ENCODE peak calls at places on chromosomes 7 and 10, in eight cellular contexts. X is endothelial cell; W is T-helper 2 cell; P is activated T-cell treated with anti-CD3 and anti-CD28 coated beads for 1 hour; V is naive thymus-derived CD8-positive, alpha-beta T cell; D is HEK293T; J is stimulated activated CD4-positive, alpha-beta T cell treated with anti-CD3 and anti-CD28 coated beads, Interleukin-4, amount 100 ng/mL, for 1 hour; A is HS-5. L is an unnamed sample.

GRCh38 chr10:60990663-60991062 is 46.7 kb upstream of the RHOBTB1 start:
- DNase-seq in X (no peak), W (no peak), P (no peak), V (no peak), D (no peak), J (no peak), A (no peak), L (no peak)

GRCh38 chr7:112874909-112875308 is 84.7 kb upstream of the TMEM168 start:
- DNase-seq in X (no peak), W (no peak), P (no peak), V (no peak), D (no peak), J (no peak), A (no peak), L (no peak)

GRCh38 chr7:27185013-27185707 is at the start of gene HOXA11:
- DNase-seq in X (no peak), W (no peak), P (no peak), V (no peak), D (peak; percentile 74), J (no peak), A (no peak), L (no peak)

GRCh38 chr10:114322344-114322743 is 82.0 kb downstream of the AFAP1L2 start:
- DNase-seq in X (no peak), W (no peak), P (no peak), V (no peak), D (no peak), J (no peak), A (no peak), L (no peak)

GRCh38 chr7:92740134-92740533 is 96.2 kb downstream of the CDK6 start:
- DNase-seq in X (no peak), W (no peak), P (no peak), V (no peak), D (no peak), J (no peak), A (no peak), L (no peak)

GRCh38 chr7:8236781-8237407 is 25.1 kb downstream of the ICA1 start:
- DNase-seq in X (no peak), W (no peak), P (no peak), V (no peak), D (no peak), J (no peak), A (no peak), L (no peak)

GRCh38 chr7:155534691-155535090 is 11.7 kb downstream of the CNPY1 start:
- DNase-seq in X (no peak), W (no peak), P (no peak), V (no peak), D (no peak), J (no peak), A (no peak), L (no peak)

GRCh38 chr7:151736403-151736909 is 140.5 kb downstream of the PRKAG2 start:
- DNase-seq in X (peak; percentile 28), W (no peak), P (no peak), V (no peak), D (peak; percentile 89), J (no peak), A (peak; percentile 80), L (peak; percentile 65)

GRCh38 chr10:131690805-131691239 is 210.0 kb upstream of the PPP2R2D start:
- DNase-seq in X (no peak), W (no peak), P (no peak), V (no peak), D (no peak), J (no peak), A (no peak), L (no peak)

GRCh38 chr7:41107938-41108448 is 594.9 kb downstream of the INHBA start:
- DNase-seq in X (no peak), W (no peak), P (no peak), V (no peak), D (no peak), J (no peak), A (peak; percentile 33), L (no peak)

GRCh38 chr10:125161570-125162139 is 1.3 kb upstream of the CTBP2 start:
- DNase-seq in X (peak; percentile 37), W (no peak), P (no peak), V (no peak), D (peak; percentile 39), J (no peak), A (no peak), L (no peak)

GRCh38 chr10:73517166-73517888 is 21.5 kb upstream of the PPP3CB start:
- DNase-seq in X (no peak), W (no peak), P (no peak), V (no peak), D (no peak), J (no peak), A (no peak), L (no peak)

GRCh38 chr10:48608279-48608681 is 3.4 kb upstream of the ARHGAP22 start:
- DNase-seq in X (peak; percentile 47), W (no peak), P (peak; percentile 6), V (peak; percentile 3), D (peak; percentile 74), J (peak; percentile 9), A (no peak), L (peak; percentile 90)

GRCh38 chr10:32795598-32796183 is 162.3 kb downstream of the ITGB1 start:
- DNase-seq in X (no peak), W (no peak), P (no peak), V (peak; percentile 1), D (peak; percentile 11), J (no peak), A (no peak), L (peak; percentile 65)

GRCh38 chr10:102813734-102814455 is 23.3 kb downstream of the CYP17A1 start:
- DNase-seq in X (no peak), W (no peak), P (no peak), V (no peak), D (no peak), J (no peak), A (no peak), L (no peak)

GRCh38 chr10:49243139-49243538 is 54.9 kb upstream of the TMEM273 start:
- DNase-seq in X (no peak), W (no peak), P (no peak), V (no peak), D (no peak), J (no peak), A (no peak), L (no peak)

GRCh38 chr10:969473-970150 is 18.6 kb upstream of the GTPBP4 start:
- DNase-seq in X (no peak), W (no peak), P (no peak), V (no peak), D (peak; percentile 40), J (no peak), A (no peak), L (no peak)

GRCh38 chr7:128912281-128912680 is 1.8 kb upstream of the KCP start:
- DNase-seq in X (no peak), W (no peak), P (no peak), V (no peak), D (no peak), J (no peak), A (no peak), L (no peak)

GRCh38 chr10:71316786-71317160 is 2.3 kb upstream of the SLC29A3 start:
- DNase-seq in X (no peak), W (no peak), P (no peak), V (no peak), D (no peak), J (no peak), A (no peak), L (no peak)

GRCh38 chr10:118332948-118333710 is 9.0 kb downstream of the FAM204A start:
- DNase-seq in X (no peak), W (no peak), P (no peak), V (no peak), D (no peak), J (no peak), A (no peak), L (no peak)

GRCh38 chr10:15745748-15746147 is 26.0 kb upstream of the ITGA8 start:
- DNase-seq in X (no peak), W (no peak), P (no peak), V (no peak), D (no peak), J (no peak), A (no peak), L (no peak)

GRCh38 chr7:155306677-155307470 is 9.2 kb downstream of the INSIG1 start:
- DNase-seq in X (no peak), W (no peak), P (no peak), V (no peak), D (no peak), J (no peak), A (no peak), L (no peak)

GRCh38 chr10:100823194-100823593 is 77.8 kb downstream of the PAX2 start:
- DNase-seq in X (no peak), W (no peak), P (no peak), V (no peak), D (no peak), J (no peak), A (no peak), L (no peak)

GRCh38 chr7:28621369-28621807 is 209.1 kb downstream of the CREB5 start:
- DNase-seq in X (no peak), W (no peak), P (no peak), V (no peak), D (no peak), J (no peak), A (no peak), L (no peak)

GRCh38 chr7:6508950-6509349 is 42.3 kb downstream of the GRID2IP start:
- DNase-seq in X (no peak), W (no peak), P (no peak), V (no peak), D (no peak), J (no peak), A (no peak), L (no peak)

L was measured in Karpas-422.